ENCODE peak calls at places on chromosome 2, in eight cellular contexts. P is psoas muscle; R is stimulated activated naive CD8-positive, alpha-beta T cell treated with anti-CD3 and anti-CD28 coated beads, Interleukin-15, Interleukin-2, amounts not matched to agents 100 U/mL and 50 U/mL, for 24 hours; A is effector memory CD8-positive, alpha-beta T cell; W is central memory CD8-positive, alpha-beta T cell; S is natural killer cell; J is pancreas; Q is activated T-cell treated with anti-CD3 and anti-CD28 coated beads, Interleukin-2, amount 50 U/mL, for 4 hours. U is an unnamed sample.

GRCh38 chr2:234454433-234454832 is 42.4 kb downstream of the ARL4C start:
- ATAC-seq in P (no peak), R (peak), A (peak), W (peak), S (peak), J (no peak), Q (peak), U (no peak)

GRCh38 chr2:9830685-9831410 is 12.4 kb upstream of the TAF1B start:
- ATAC-seq in P (no peak), R (no peak), A (no peak), W (no peak), S (no peak), J (peak), Q (no peak), U (no peak)

GRCh38 chr2:27182346-27182745 is 29.5 kb upstream of the ATRAID start:
- ATAC-seq in P (no peak), R (no peak), A (no peak), W (no peak), S (no peak), J (no peak), Q (no peak), U (no peak)

GRCh38 chr2:132577693-132578092 is 92.3 kb downstream of the LYPD1 start:
- ATAC-seq in P (no peak), R (no peak), A (no peak), W (no peak), S (no peak), J (no peak), Q (no peak), U (no peak)

GRCh38 chr2:169094676-169095075 is 25.3 kb downstream of the DHRS9 start:
- ATAC-seq in P (no peak), R (no peak), A (no peak), W (no peak), S (no peak), J (no peak), Q (no peak), U (no peak)

GRCh38 chr2:20122864-20123263 is 71.4 kb upstream of the LAPTM4A start:
- ATAC-seq in P (no peak), R (peak), A (no peak), W (no peak), S (no peak), J (no peak), Q (no peak), U (no peak)

GRCh38 chr2:96601382-96602292 is 36.5 kb downstream of the KANSL3 start:
- ATAC-seq in P (no peak), R (peak), A (no peak), W (no peak), S (no peak), J (peak), Q (peak), U (no peak)

GRCh38 chr2:57180042-57180567 is 866.5 kb upstream of the VRK2 start:
- ATAC-seq in P (no peak), R (no peak), A (no peak), W (no peak), S (no peak), J (no peak), Q (no peak), U (no peak)

GRCh38 chr2:193561054-193561453 is 1366.3 kb upstream of the TMEFF2 start:
- ATAC-seq in P (no peak), R (no peak), A (no peak), W (no peak), S (no peak), J (no peak), Q (no peak), U (no peak)

U was measured in gastroesophageal sphincter.